ENCODE peak calls at places on chromosomes 6 and 20, in nine cellular contexts. W is breast epithelium, H is GM12878, S is stomach, G is transverse colon, K is spleen, P is vagina, O is Panc1, C is HCT116. J is an unnamed sample.

GRCh38 chr6:106051241-106051640 is 34.9 kb upstream of the PRDM1 start:
- DNase-seq in C (no peak), O (no peak), K (no peak), W (no peak), H (no peak), G (no peak), S (no peak), P (no peak), J (no peak)

GRCh38 chr6:153564803-153565202 is 433.7 kb upstream of the RGS17 start:
- DNase-seq in P (no peak), O (no peak), S (no peak), W (no peak), C (no peak), K (no peak), G (no peak), H (no peak), J (no peak)

GRCh38 chr6:121520337-121521163 is 85.1 kb downstream of the GJA1 start:
- DNase-seq in S (no peak), H (no peak), W (no peak), G (no peak), C (no peak), P (no peak), K (no peak), O (peak; percentile 83), J (no peak)

GRCh38 chr6:109143191-109143590 is 47.9 kb downstream of the CEP57L1 start:
- DNase-seq in C (no peak), H (no peak), S (no peak), G (no peak), W (no peak), P (no peak), K (no peak), O (no peak), J (no peak)

GRCh38 chr6:33213166-33213988 is 5.1 kb downstream of the RING1 start:
- DNase-seq in O (no peak), H (no peak), G (no peak), C (no peak), W (no peak), P (no peak), K (peak; percentile 79), S (no peak), J (no peak)

GRCh38 chr6:140078552-140079126 is 704.2 kb upstream of the CITED2 start:
- DNase-seq in H (no peak), C (no peak), G (no peak), W (no peak), K (no peak), S (no peak), P (no peak), O (no peak), J (no peak)

GRCh38 chr20:5918856-5919633 is 31.3 kb downstream of the TRMT6 start:
- DNase-seq in G (no peak), O (peak; percentile 46), S (no peak), W (no peak), H (no peak), C (no peak), K (no peak), P (no peak), J (no peak)

GRCh38 chr20:17679786-17680127 is 2.3 kb downstream of the RRBP1 start:
- DNase-seq in O (no peak), P (no peak), S (no peak), G (no peak), W (no peak), K (no peak), H (no peak), C (no peak), J (no peak)

GRCh38 chr20:1382670-1383069 is 10.2 kb downstream of the FKBP1A start:
- DNase-seq in K (no peak), S (no peak), C (no peak), W (no peak), O (no peak), G (no peak), P (no peak), H (no peak), J (no peak)

GRCh38 chr6:104648347-104648746 is 211.4 kb downstream of the HACE1 start:
- DNase-seq in H (no peak), G (no peak), W (no peak), S (no peak), C (no peak), K (no peak), P (no peak), O (no peak), J (no peak)

GRCh38 chr6:24949020-24949569 is 13.3 kb upstream of the RIPOR2 start:
- DNase-seq in W (no peak), G (peak; percentile 23), S (no peak), K (no peak), O (no peak), H (peak; percentile 96), P (no peak), C (no peak), J (no peak)

GRCh38 chr6:158636778-158637177 is 7.8 kb downstream of the DYNLT1 start:
- DNase-seq in W (no peak), K (no peak), C (no peak), O (no peak), P (peak; percentile 18), G (no peak), S (no peak), H (no peak), J (no peak)

GRCh38 chr6:53581161-53581560 is 36.3 kb upstream of the GCLC start:
- DNase-seq in C (no peak), K (no peak), O (no peak), W (no peak), H (no peak), P (no peak), G (no peak), S (no peak), J (no peak)

GRCh38 chr20:33902011-33902410 is 90.9 kb downstream of the CHMP4B start:
- DNase-seq in P (no peak), W (no peak), O (no peak), C (no peak), H (no peak), K (no peak), S (no peak), G (no peak), J (no peak)

GRCh38 chr6:70059047-70059719 is 192.8 kb downstream of the COL19A1 start:
- DNase-seq in G (no peak), S (no peak), O (no peak), W (no peak), P (no peak), H (no peak), K (no peak), C (no peak), J (no peak)

GRCh38 chr6:28947067-28947765 is 23.4 kb upstream of the TRIM27 start:
- DNase-seq in C (no peak), S (no peak), P (no peak), H (no peak), W (no peak), O (no peak), K (no peak), G (no peak), J (no peak)

DNA sequence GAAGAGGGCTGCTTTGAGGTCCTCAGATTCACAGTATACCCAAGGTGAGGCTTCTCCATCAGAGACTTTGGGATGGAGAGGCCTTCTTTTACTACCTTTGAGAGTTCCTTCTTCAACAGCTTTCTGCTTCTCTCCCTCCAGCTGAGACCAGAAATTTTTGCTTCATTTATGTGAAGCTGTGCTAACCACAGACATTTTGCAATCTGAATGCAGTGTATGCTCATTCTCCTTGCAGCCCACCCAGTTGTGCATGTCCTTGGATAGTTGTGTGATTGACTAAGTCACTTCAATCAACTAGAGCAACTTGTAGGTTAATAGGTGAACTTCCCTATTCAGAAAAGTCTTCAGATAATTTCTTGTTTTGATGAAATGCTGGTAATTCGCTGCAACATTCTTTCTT is 20.1 kb downstream of the DCBLD1 start:
- DNase-seq in O (no peak), P (no peak), W (no peak), K (no peak), G (no peak), H (no peak), S (no peak), C (no peak), J (no peak)
- H3K27me3 ChIP-seq in O (no peaks in the 10 kb centered on the region), P (no peaks in the 10 kb centered on the region), W (no peaks in the 10 kb centered on the region), K (no peaks in the 10 kb centered on the region), G (no peaks in the 10 kb centered on the region), H (no peaks in the 10 kb centered on the region), S (no peaks in the 10 kb centered on the region), C (no peaks in the 10 kb centered on the region), J (no peaks in the 10 kb centered on the region)

DNA sequence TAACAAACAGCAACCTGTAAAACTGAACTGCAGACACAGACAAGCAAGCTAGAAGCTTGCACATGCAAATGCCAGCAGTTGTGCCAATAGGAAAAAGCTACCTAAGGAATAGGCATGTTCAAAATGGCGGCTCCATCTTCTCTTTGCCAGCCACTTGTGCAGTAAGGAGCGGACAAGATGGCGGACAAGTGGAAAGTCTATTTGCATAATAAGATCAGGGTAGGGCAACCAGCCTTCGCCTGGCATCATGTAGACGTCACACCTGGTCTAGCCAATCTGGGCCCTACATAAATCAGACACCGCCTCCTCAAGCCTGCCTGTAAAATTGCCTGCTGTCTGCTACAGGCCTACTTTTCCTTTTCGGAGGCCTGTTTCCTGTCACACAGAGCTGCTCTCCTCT is 18.0 kb downstream of the C6orf52 start:
- DNase-seq in C (no peak), W (no peak), S (no peak), P (no peak), K (no peak), H (no peak), G (no peak), O (no peak), J (no peak)
- TF ChIP-seq CTCF in C (no peak), W (no peak), S (no peak), P (no peak), K (no peak), H (no peak), G (no peak), O (no peak), J (no peak)

GRCh38 chr6:138719011-138719635 is 54.4 kb upstream of the CCDC28A start:
- DNase-seq in K (no peak), C (no peak), S (no peak), G (no peak), O (no peak), W (no peak), H (no peak), P (no peak), J (no peak)
- TF ChIP-seq POLR2AphosphoS5 in K (no peak), C (no peak), S (peak; percentile 4), G (no peak), O (no peak), W (no peak), H (no peak), P (no peak), J (no peak)

GRCh38 chr6:37985355-37985754 is 165.8 kb downstream of the ZFAND3 start:
- DNase-seq in G (no peak), C (no peak), O (no peak), P (no peak), W (no peak), H (no peak), S (no peak), K (no peak), J (no peak)

GRCh38 chr6:37988696-37989095 is 169.2 kb downstream of the ZFAND3 start:
- DNase-seq in W (no peak), P (no peak), H (no peak), S (no peak), G (no peak), K (no peak), O (no peak), C (no peak), J (no peak)

GRCh38 chr6:37988131-37988530 is 168.6 kb downstream of the ZFAND3 start:
- DNase-seq in P (no peak), W (no peak), K (no peak), S (no peak), C (no peak), O (no peak), H (no peak), G (no peak), J (no peak)

GRCh38 chr6:37987559-37987958 is 168.0 kb downstream of the ZFAND3 start:
- DNase-seq in G (no peak), H (no peak), W (no peak), K (no peak), C (no peak), O (no peak), P (no peak), S (no peak), J (no peak)

GRCh38 chr6:37987008-37987407 is 167.5 kb downstream of the ZFAND3 start:
- DNase-seq in C (no peak), S (no peak), K (no peak), O (no peak), P (no peak), G (no peak), W (no peak), H (no peak), J (no peak)
- H3K27me3 ChIP-seq in C (no peaks in the 10 kb centered on the region), S (no peaks in the 10 kb centered on the region), K (no peaks in the 10 kb centered on the region), O (no peaks in the 10 kb centered on the region), P (no peaks in the 10 kb centered on the region), G (no peaks in the 10 kb centered on the region), W (no peaks in the 10 kb centered on the region), H (no peaks in the 10 kb centered on the region), J (no peaks in the 10 kb centered on the region)